ENCODE peak calls at places on chromosome 13, in eight cellular contexts. Z, K, U, J, D, C, I and M are unnamed samples.

GRCh38 chr13:77543711-77544110 is 8.2 kb downstream of the SCEL start:
- DNase-seq in Z (no peak), K (no peak), U (no peak), J (no peak), D (no peak), C (no peak), I (no peak), M (no peak)

GRCh38 chr13:34257980-34258379 is 440.0 kb downstream of the RFC3 start:
- DNase-seq in Z (no peak), K (no peak), U (no peak), J (no peak), D (no peak), C (no peak), I (no peak), M (no peak)

GRCh38 chr13:66879971-66880370 is 350.2 kb downstream of the PCDH9 start:
- DNase-seq in Z (no peak), K (no peak), U (no peak), J (no peak), D (no peak), C (no peak), I (no peak), M (no peak)

GRCh38 chr13:80497439-80497838 is 156.5 kb upstream of the SPRY2 start:
- DNase-seq in Z (no peak), K (no peak), U (no peak), J (no peak), D (no peak), C (no peak), I (no peak), M (no peak)

GRCh38 chr13:114130708-114131580 is 1.5 kb downstream of the RASA3 start:
- DNase-seq in Z (peak; percentile 23), K (peak; percentile 91), U (peak; percentile 53), J (no peak), D (no peak), C (peak; percentile 72), I (peak; percentile 51), M (peak; percentile 89)

GRCh38 chr13:101514695-101515275 is 62.3 kb downstream of the ITGBL1 start:
- DNase-seq in Z (peak; percentile 2), K (peak; percentile 68), U (no peak), J (no peak), D (peak; percentile 22), C (peak; percentile 8), I (no peak), M (no peak)

GRCh38 chr13:72808917-72809500 is 27.1 kb downstream of the PIBF1 start:
- DNase-seq in Z (no peak), K (peak; percentile 6), U (no peak), J (no peak), D (no peak), C (peak; percentile 12), I (no peak), M (no peak)

GRCh38 chr13:45167611-45168554 is 33.0 kb downstream of the KCTD4 start:
- DNase-seq in Z (peak; percentile 38), K (no peak), U (peak; percentile 77), J (peak; percentile 81), D (peak; percentile 28), C (peak; percentile 3), I (no peak), M (no peak)

GRCh38 chr13:41286370-41286769 is 23.0 kb upstream of the MTRF1 start:
- DNase-seq in Z (no peak), K (no peak), U (no peak), J (no peak), D (no peak), C (no peak), I (no peak), M (no peak)

GRCh38 chr13:93304868-93305613 is 78.4 kb downstream of the GPC6 start:
- DNase-seq in Z (no peak), K (no peak), U (no peak), J (no peak), D (no peak), C (no peak), I (no peak), M (no peak)

GRCh38 chr13:43561081-43561480 is 225.7 kb downstream of the ENOX1 start:
- DNase-seq in Z (no peak), K (no peak), U (no peak), J (no peak), D (no peak), C (no peak), I (no peak), M (no peak)

GRCh38 chr13:79445968-79446645 is 34.8 kb upstream of the NDFIP2 start:
- DNase-seq in Z (no peak), K (no peak), U (no peak), J (no peak), D (no peak), C (no peak), I (no peak), M (no peak)

GRCh38 chr13:71912524-71912923 is 45.5 kb upstream of the DACH1 start:
- DNase-seq in Z (no peak), K (peak; percentile 1), U (no peak), J (no peak), D (no peak), C (no peak), I (no peak), M (no peak)

GRCh38 chr13:53946500-53946899 is 917.9 kb downstream of the OLFM4 start:
- DNase-seq in Z (no peak), K (no peak), U (no peak), J (no peak), D (no peak), C (no peak), I (no peak), M (no peak)

GRCh38 chr13:109630281-109630680 is 156.1 kb downstream of the IRS2 start:
- DNase-seq in Z (no peak), K (peak; percentile 10), U (no peak), J (no peak), D (no peak), C (no peak), I (no peak), M (no peak)

GRCh38 chr13:69706807-69707206 is 400.8 kb upstream of the ATXN8OS start:
- DNase-seq in Z (no peak), K (no peak), U (no peak), J (no peak), D (no peak), C (no peak), I (no peak), M (no peak)
- H3K27ac ChIP-seq in Z (no peak overlapping the region), K (no peak overlapping the region), U (no peak overlapping the region), J (no peak overlapping the region), D (no peak overlapping the region), C (no peak overlapping the region), I (no peak overlapping the region), M (no peak overlapping the region)

GRCh38 chr13:110915874-110916670 is 1.2 kb upstream of the ANKRD10 start:
- DNase-seq in Z (no peak), K (peak; percentile 64), U (no peak), J (no peak), D (no peak), C (no peak), I (no peak), M (no peak)

GRCh38 chr13:110914293-110915056 is 394 bp downstream of the ANKRD10 start:
- DNase-seq in Z (peak; percentile 28), K (peak; percentile 74), U (peak; percentile 76), J (peak; percentile 65), D (peak; percentile 78), C (peak; percentile 77), I (peak; percentile 73), M (peak; percentile 96)

GRCh38 chr13:110913911-110914292 is 967 bp downstream of the ANKRD10 start:
- DNase-seq in Z (peak; percentile 10), K (no peak), U (no peak), J (peak; percentile 36), D (no peak), C (no peak), I (peak; percentile 46), M (no peak)

GRCh38 chr13:110916671-110917142 is 1.8 kb upstream of the ANKRD10 start:
- DNase-seq in Z (no peak), K (peak; percentile 79), U (no peak), J (peak; percentile 62), D (no peak), C (no peak), I (no peak), M (no peak)

DNA sequence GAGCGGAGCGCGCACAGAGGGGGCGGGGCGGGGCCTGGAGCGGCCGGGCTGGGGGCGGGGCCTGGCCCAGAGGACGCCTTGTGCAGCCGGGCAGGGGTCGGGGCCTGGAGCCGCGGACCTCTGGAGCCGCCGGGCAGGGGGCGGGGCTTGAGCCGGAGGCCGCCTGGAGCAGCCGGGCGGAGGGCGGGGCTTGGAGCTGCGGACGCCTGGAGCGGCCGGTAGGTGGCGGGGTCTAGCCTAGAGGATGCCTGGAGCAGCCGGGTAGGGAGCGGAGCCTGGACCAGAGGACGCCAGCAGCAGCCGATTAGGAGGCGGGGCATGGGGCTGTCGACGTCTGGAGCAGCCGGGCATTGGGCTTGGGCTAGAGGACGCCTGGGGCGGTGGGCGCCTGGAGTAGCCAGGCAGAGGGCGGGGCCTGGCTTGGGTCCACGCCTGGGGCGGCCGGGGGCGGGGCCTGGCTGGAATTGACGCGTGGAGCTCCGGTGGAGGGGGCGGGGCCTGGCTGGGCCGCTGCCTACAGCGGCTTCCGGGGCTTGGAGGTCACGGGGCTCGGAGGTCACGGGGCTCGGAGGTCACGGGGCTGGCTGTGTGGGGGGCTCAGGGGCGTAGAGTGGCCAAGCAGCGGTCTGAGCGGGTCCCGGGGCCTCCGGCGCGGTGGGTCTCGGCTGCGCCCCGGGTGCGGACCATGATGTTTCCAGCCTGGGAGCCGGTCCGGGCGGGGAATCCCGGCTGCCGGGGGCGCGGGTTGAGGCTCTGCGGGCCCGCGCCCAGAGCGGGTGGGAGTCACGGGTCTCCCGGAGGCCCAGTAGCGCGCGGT is at the start of gene ANKRD10:
- DNase-seq in Z (peak; percentile 83), K (peak; percentile 99), U (peak; percentile 99), J (peak; percentile 98), D (peak; percentile 99), C (peak; percentile 96), I (peak; percentile 99), M (peak; percentile 100)
- TF ChIP-seq POLR2A in Z (no peak), K (peak; percentile 19), U (peak; percentile 56), J (peak; percentile 56), D (peak; percentile 45), C (peak; percentile 58), I (peak; percentile 64), M (no peak)

GRCh38 chr13:51560336-51560735 is 23.9 kb upstream of the WDFY2 start:
- DNase-seq in Z (no peak), K (no peak), U (no peak), J (no peak), D (no peak), C (no peak), I (no peak), M (no peak)
- H3K27ac ChIP-seq in Z (no peak overlapping the region), K (no peak overlapping the region), U (no peak overlapping the region), J (no peak overlapping the region), D (no peak overlapping the region), C (no peak overlapping the region), I (no peak overlapping the region), M (no peak overlapping the region)

GRCh38 chr13:52011690-52012511 is at the start of gene ALG11:
- DNase-seq in Z (peak; percentile 86), K (peak; percentile 97), U (peak; percentile 100), J (peak; percentile 99), D (peak; percentile 100), C (peak; percentile 97), I (peak; percentile 99), M (peak; percentile 98)
- TF ChIP-seq POLR2A in Z (peak; percentile 78), K (peak; percentile 86), U (peak; percentile 58), J (no peak), D (peak; percentile 56), C (peak; percentile 86), I (peak; percentile 42), M (peak; percentile 34)